ENCODE peak calls at places on chromosomes 6 and 20, in four cellular contexts. One of them, this sample, is unnamed.

GRCh38 chr20:19940945-19941590 is 76.1 kb upstream of the NAA20 start:
- DNase-seq in fibroblast of mammary gland: no peak
- DNase-seq in central memory CD4-positive, alpha-beta T cell: no peak
- DNase-seq in NCI-H345: no peak
- DNase-seq in this sample: no peak

GRCh38 chr20:1336699-1337387 is 7.9 kb upstream of the SDCBP2 start:
- DNase-seq in NCI-H345: no peak
- DNase-seq in central memory CD4-positive, alpha-beta T cell: no peak
- DNase-seq in fibroblast of mammary gland: no peak
- DNase-seq in this sample: peak

GRCh38 chr20:3592931-3593330 is 70.3 kb downstream of the GFRA4 start:
- DNase-seq in fibroblast of mammary gland: no peak
- DNase-seq in central memory CD4-positive, alpha-beta T cell: no peak
- DNase-seq in NCI-H345: no peak
- DNase-seq in this sample: no peak

GRCh38 chr6:56746767-56747504 is 104.2 kb upstream of the DST start:
- DNase-seq in central memory CD4-positive, alpha-beta T cell: no peak
- DNase-seq in fibroblast of mammary gland: no peak
- DNase-seq in NCI-H345: peak
- DNase-seq in this sample: peak

GRCh38 chr20:50077818-50078601 is 34.9 kb downstream of the UBE2V1 start:
- DNase-seq in NCI-H345: no peak
- DNase-seq in central memory CD4-positive, alpha-beta T cell: no peak
- DNase-seq in fibroblast of mammary gland: no peak
- DNase-seq in this sample: no peak

GRCh38 chr6:160972111-160972510 is 19.5 kb upstream of the MAP3K4 start:
- DNase-seq in central memory CD4-positive, alpha-beta T cell: no peak
- DNase-seq in NCI-H345: no peak
- DNase-seq in fibroblast of mammary gland: peak
- DNase-seq in this sample: peak

GRCh38 chr20:40493071-40493470 is 196.0 kb downstream of the MAFB start:
- DNase-seq in NCI-H345: no peak
- DNase-seq in fibroblast of mammary gland: peak
- DNase-seq in central memory CD4-positive, alpha-beta T cell: no peak
- DNase-seq in this sample: peak

GRCh38 chr6:155412335-155412734 is 43.3 kb downstream of the NOX3 start:
- DNase-seq in fibroblast of mammary gland: peak
- DNase-seq in central memory CD4-positive, alpha-beta T cell: no peak
- DNase-seq in NCI-H345: no peak
- DNase-seq in this sample: peak

GRCh38 chr6:445571-446417 is 54.2 kb downstream of the IRF4 start:
- DNase-seq in fibroblast of mammary gland: no peak
- DNase-seq in central memory CD4-positive, alpha-beta T cell: no peak
- DNase-seq in NCI-H345: no peak
- DNase-seq in this sample: no peak

GRCh38 chr20:4898282-4898681 is 103.0 kb downstream of the SLC23A2 start:
- DNase-seq in fibroblast of mammary gland: peak
- DNase-seq in central memory CD4-positive, alpha-beta T cell: no peak
- DNase-seq in NCI-H345: no peak
- DNase-seq in this sample: peak

GRCh38 chr6:20092071-20092566 is 120.2 kb downstream of the MBOAT1 start:
- DNase-seq in central memory CD4-positive, alpha-beta T cell: no peak
- DNase-seq in NCI-H345: peak
- DNase-seq in fibroblast of mammary gland: peak
- DNase-seq in this sample: peak

GRCh38 chr20:17614812-17615644 is 45.2 kb downstream of the DSTN start:
- DNase-seq in fibroblast of mammary gland: no peak
- DNase-seq in central memory CD4-positive, alpha-beta T cell: no peak
- DNase-seq in NCI-H345: no peak
- DNase-seq in this sample: no peak

GRCh38 chr6:111841822-111842221 is 31.4 kb downstream of the FYN start:
- DNase-seq in fibroblast of mammary gland: peak
- DNase-seq in NCI-H345: no peak
- DNase-seq in central memory CD4-positive, alpha-beta T cell: peak
- DNase-seq in this sample: peak

GRCh38 chr20:48425776-48426175 is 402.0 kb downstream of the PREX1 start:
- DNase-seq in fibroblast of mammary gland: no peak
- DNase-seq in NCI-H345: no peak
- DNase-seq in central memory CD4-positive, alpha-beta T cell: no peak
- DNase-seq in this sample: no peak

GRCh38 chr6:161204866-161205557 is 68.8 kb downstream of the AGPAT4 start:
- DNase-seq in central memory CD4-positive, alpha-beta T cell: no peak
- DNase-seq in NCI-H345: no peak
- DNase-seq in fibroblast of mammary gland: peak
- DNase-seq in this sample: peak

GRCh38 chr6:166007349-166008263 is 160.0 kb downstream of the TBXT start:
- DNase-seq in central memory CD4-positive, alpha-beta T cell: no peak
- DNase-seq in NCI-H345: no peak
- DNase-seq in fibroblast of mammary gland: peak
- DNase-seq in this sample: peak

GRCh38 chr20:44768256-44768655 is 22.6 kb downstream of the KCNK15 start:
- DNase-seq in central memory CD4-positive, alpha-beta T cell: no peak
- DNase-seq in fibroblast of mammary gland: no peak
- DNase-seq in NCI-H345: no peak
- DNase-seq in this sample: no peak

GRCh38 chr6:135209803-135210202 is 28.7 kb downstream of the MYB start:
- DNase-seq in NCI-H345: no peak
- DNase-seq in central memory CD4-positive, alpha-beta T cell: peak
- DNase-seq in fibroblast of mammary gland: no peak
- DNase-seq in this sample: peak

GRCh38 chr6:135922170-135922569 is 70.7 kb downstream of the PDE7B start:
- DNase-seq in central memory CD4-positive, alpha-beta T cell: no peak
- DNase-seq in fibroblast of mammary gland: peak
- DNase-seq in NCI-H345: no peak
- DNase-seq in this sample: peak

GRCh38 chr6:31009731-31010130 is 543 bp upstream of the MUC22 start:
- DNase-seq in central memory CD4-positive, alpha-beta T cell: no peak
- DNase-seq in fibroblast of mammary gland: no peak
- DNase-seq in NCI-H345: no peak
- DNase-seq in this sample: no peak

GRCh38 chr6:158249437-158249836 is 62.8 kb upstream of the TULP4 start:
- DNase-seq in NCI-H345: no peak
- DNase-seq in central memory CD4-positive, alpha-beta T cell: no peak
- DNase-seq in fibroblast of mammary gland: no peak
- DNase-seq in this sample: no peak

GRCh38 chr20:39019805-39020325 is 57.7 kb downstream of the DHX35 start:
- DNase-seq in fibroblast of mammary gland: peak
- DNase-seq in NCI-H345: no peak
- DNase-seq in central memory CD4-positive, alpha-beta T cell: no peak
- DNase-seq in this sample: no peak

GRCh38 chr6:134910596-134910935 is 39.3 kb downstream of the ALDH8A1 start:
- DNase-seq in central memory CD4-positive, alpha-beta T cell: no peak
- DNase-seq in NCI-H345: no peak
- DNase-seq in fibroblast of mammary gland: no peak
- DNase-seq in this sample: no peak

GRCh38 chr20:5745416-5745968 is 4.7 kb upstream of the SHLD1 start:
- DNase-seq in fibroblast of mammary gland: no peak
- DNase-seq in NCI-H345: no peak
- DNase-seq in central memory CD4-positive, alpha-beta T cell: no peak
- DNase-seq in this sample: no peak

GRCh38 chr6:151413372-151414145 is 22.2 kb upstream of the ZBTB2 start:
- DNase-seq in central memory CD4-positive, alpha-beta T cell: peak
- DNase-seq in fibroblast of mammary gland: no peak
- DNase-seq in NCI-H345: no peak
- DNase-seq in this sample: no peak

GRCh38 chr20:87372-87771 is at the start of gene DEFB125:
- DNase-seq in NCI-H345: no peak
- DNase-seq in central memory CD4-positive, alpha-beta T cell: no peak
- DNase-seq in fibroblast of mammary gland: no peak
- DNase-seq in this sample: no peak

GRCh38 chr6:137926207-137926731 is 59.2 kb downstream of the TNFAIP3 start:
- DNase-seq in central memory CD4-positive, alpha-beta T cell: no peak
- DNase-seq in fibroblast of mammary gland: peak
- DNase-seq in NCI-H345: no peak
- DNase-seq in this sample: peak

GRCh38 chr20:50304883-50305635 is 114.4 kb downstream of the CEBPB start:
- DNase-seq in central memory CD4-positive, alpha-beta T cell: no peak
- DNase-seq in NCI-H345: no peak
- DNase-seq in fibroblast of mammary gland: peak
- DNase-seq in this sample: peak

GRCh38 chr6:158018851-158019361 is 37.2 kb downstream of the SYNJ2 start:
- DNase-seq in fibroblast of mammary gland: peak
- DNase-seq in central memory CD4-positive, alpha-beta T cell: no peak
- DNase-seq in NCI-H345: no peak
- DNase-seq in this sample: peak

GRCh38 chr6:17281497-17282481 is 628 bp downstream of the RBM24 start:
- DNase-seq in central memory CD4-positive, alpha-beta T cell: no peak
- DNase-seq in NCI-H345: no peak
- DNase-seq in fibroblast of mammary gland: no peak
- DNase-seq in this sample: peak

GRCh38 chr20:59829415-59830106 is 103.9 kb downstream of the SYCP2 start:
- DNase-seq in fibroblast of mammary gland: no peak
- DNase-seq in NCI-H345: no peak
- DNase-seq in central memory CD4-positive, alpha-beta T cell: no peak
- DNase-seq in this sample: no peak

GRCh38 chr20:51700809-51701285 is 67.3 kb downstream of the ATP9A start:
- DNase-seq in fibroblast of mammary gland: peak
- DNase-seq in NCI-H345: peak
- DNase-seq in central memory CD4-positive, alpha-beta T cell: no peak
- DNase-seq in this sample: peak

This sample was measured in fibroblast of lung.